ENCODE peak calls at places on chromosomes 6 and 20, in nine cellular contexts. J, N, X, A, D, H, W, Y and U are unnamed samples.

GRCh38 chr6:20540683-20541082 is 6.4 kb downstream of the CDKAL1 start:
- DNase-seq in J (no peak), N (peak; percentile 11), X (no peak), A (no peak), D (no peak), H (no peak), W (no peak), Y (no peak), U (no peak)

GRCh38 chr20:53713328-53714056 is 119.9 kb upstream of the ZNF217 start:
- DNase-seq in J (no peak), N (no peak), X (no peak), A (peak; percentile 66), D (peak; percentile 54), H (no peak), W (no peak), Y (no peak), U (no peak)

GRCh38 chr6:131451330-131452195 is 121.5 kb upstream of the ARG1 start:
- DNase-seq in J (no peak), N (no peak), X (no peak), A (no peak), D (no peak), H (no peak), W (no peak), Y (no peak), U (no peak)

GRCh38 chr20:1932971-1933370 is 37.8 kb downstream of the SIRPA start:
- DNase-seq in J (no peak), N (no peak), X (no peak), A (no peak), D (no peak), H (no peak), W (no peak), Y (no peak), U (no peak)

GRCh38 chr6:169225131-169225576 is 28.5 kb downstream of the THBS2 start:
- DNase-seq in J (no peak), N (no peak), X (no peak), A (no peak), D (peak; percentile 22), H (no peak), W (no peak), Y (no peak), U (no peak)

GRCh38 chr20:62352402-62353288 is 14.5 kb downstream of the LAMA5 start:
- DNase-seq in J (peak; percentile 65), N (peak; percentile 38), X (no peak), A (no peak), D (no peak), H (no peak), W (no peak), Y (no peak), U (no peak)

GRCh38 chr6:16466778-16467177 is 228.4 kb downstream of the GMPR start:
- DNase-seq in J (no peak), N (no peak), X (no peak), A (no peak), D (no peak), H (no peak), W (no peak), Y (no peak), U (no peak)

GRCh38 chr6:73873081-73873480 is 177.1 kb downstream of the CD109 start:
- DNase-seq in J (no peak), N (no peak), X (no peak), A (no peak), D (no peak), H (no peak), W (no peak), Y (no peak), U (no peak)

GRCh38 chr20:58721951-58722371 is 29.4 kb downstream of the NPEPL1 start:
- DNase-seq in J (no peak), N (no peak), X (no peak), A (peak; percentile 5), D (peak; percentile 23), H (no peak), W (no peak), Y (no peak), U (no peak)

GRCh38 chr6:19771753-19772336 is 65.3 kb upstream of the ID4 start:
- DNase-seq in J (no peak), N (no peak), X (no peak), A (no peak), D (no peak), H (no peak), W (no peak), Y (no peak), U (no peak)